ENCODE peak calls at places on chromosomes 1 and 21, in seven cellular contexts. One of them, this sample, is unnamed. For H3K27me3, the result is how much of the 10 kb centered on the place peaks cover.

GRCh38 chr1:209630383-209631219 is 21.6 kb downstream of the LAMB3 start:
- DNase-seq in heart left ventricle: no peak
- DNase-seq in dorsolateral prefrontal cortex: no peak
- DNase-seq in mammary epithelial cell: no peak
- DNase-seq in left lung: no peak
- DNase-seq in heart right ventricle: no peak
- DNase-seq in AG04450: no peak
- DNase-seq in this sample: no peak

GRCh38 chr1:208234721-208235120 is 9.5 kb downstream of the PLXNA2 start:
- DNase-seq in heart left ventricle: no peak
- DNase-seq in dorsolateral prefrontal cortex: no peak
- DNase-seq in mammary epithelial cell: no peak
- DNase-seq in left lung: no peak
- DNase-seq in heart right ventricle: no peak
- DNase-seq in AG04450: no peak
- DNase-seq in this sample: no peak

GRCh38 chr1:90616395-90616794 is 100.7 kb downstream of the BARHL2 start:
- DNase-seq in heart left ventricle: no peak
- DNase-seq in dorsolateral prefrontal cortex: peak
- DNase-seq in mammary epithelial cell: peak
- DNase-seq in left lung: no peak
- DNase-seq in heart right ventricle: no peak
- DNase-seq in AG04450: no peak
- DNase-seq in this sample: no peak

GRCh38 chr1:172449585-172450523 is 6.0 kb upstream of the PIGC start:
- DNase-seq in heart left ventricle: peak
- DNase-seq in dorsolateral prefrontal cortex: no peak
- DNase-seq in mammary epithelial cell: peak
- DNase-seq in left lung: peak
- DNase-seq in heart right ventricle: peak
- DNase-seq in AG04450: peak
- DNase-seq in this sample: peak

GRCh38 chr21:45868086-45868485 is 113.5 kb upstream of the COL6A1 start:
- DNase-seq in heart left ventricle: no peak
- DNase-seq in dorsolateral prefrontal cortex: no peak
- DNase-seq in mammary epithelial cell: no peak
- DNase-seq in left lung: no peak
- DNase-seq in heart right ventricle: no peak
- DNase-seq in AG04450: no peak
- DNase-seq in this sample: no peak

GRCh38 chr1:9942399-9942938 is 722 bp downstream of the LZIC start:
- DNase-seq in heart left ventricle: no peak
- DNase-seq in dorsolateral prefrontal cortex: no peak
- DNase-seq in mammary epithelial cell: peak
- DNase-seq in left lung: no peak
- DNase-seq in heart right ventricle: no peak
- DNase-seq in AG04450: peak
- DNase-seq in this sample: no peak

GRCh38 chr1:38500891-38501290 is 358.7 kb downstream of the RRAGC start:
- DNase-seq in heart left ventricle: no peak
- DNase-seq in dorsolateral prefrontal cortex: no peak
- DNase-seq in mammary epithelial cell: no peak
- DNase-seq in left lung: no peak
- DNase-seq in heart right ventricle: no peak
- DNase-seq in AG04450: no peak
- DNase-seq in this sample: no peak

GRCh38 chr1:29827801-29828525 is 591.6 kb downstream of the PTPRU start:
- DNase-seq in heart left ventricle: no peak
- DNase-seq in dorsolateral prefrontal cortex: no peak
- DNase-seq in mammary epithelial cell: no peak
- DNase-seq in left lung: no peak
- DNase-seq in heart right ventricle: no peak
- DNase-seq in AG04450: no peak
- DNase-seq in this sample: no peak

GRCh38 chr1:109959974-109960744 is 24.4 kb upstream of the AHCYL1 start:
- DNase-seq in heart left ventricle: no peak
- DNase-seq in dorsolateral prefrontal cortex: no peak
- DNase-seq in mammary epithelial cell: peak
- DNase-seq in left lung: no peak
- DNase-seq in heart right ventricle: no peak
- DNase-seq in AG04450: peak
- DNase-seq in this sample: no peak

GRCh38 chr1:156815851-156816536 is 654 bp downstream of the SH2D2A start:
- DNase-seq in heart left ventricle: no peak
- DNase-seq in dorsolateral prefrontal cortex: no peak
- DNase-seq in mammary epithelial cell: no peak
- DNase-seq in left lung: no peak
- DNase-seq in heart right ventricle: no peak
- DNase-seq in AG04450: no peak
- DNase-seq in this sample: no peak

GRCh38 chr1:243525085-243525487 is 269.2 kb downstream of the SDCCAG8 start:
- DNase-seq in heart left ventricle: no peak
- DNase-seq in dorsolateral prefrontal cortex: no peak
- DNase-seq in mammary epithelial cell: peak
- DNase-seq in left lung: no peak
- DNase-seq in heart right ventricle: no peak
- DNase-seq in AG04450: peak
- DNase-seq in this sample: no peak

GRCh38 chr1:240503558-240503957 is 108.4 kb downstream of the GREM2 start:
- DNase-seq in heart left ventricle: no peak
- DNase-seq in dorsolateral prefrontal cortex: no peak
- DNase-seq in mammary epithelial cell: no peak
- DNase-seq in left lung: no peak
- DNase-seq in heart right ventricle: no peak
- DNase-seq in AG04450: no peak
- DNase-seq in this sample: no peak

DNA sequence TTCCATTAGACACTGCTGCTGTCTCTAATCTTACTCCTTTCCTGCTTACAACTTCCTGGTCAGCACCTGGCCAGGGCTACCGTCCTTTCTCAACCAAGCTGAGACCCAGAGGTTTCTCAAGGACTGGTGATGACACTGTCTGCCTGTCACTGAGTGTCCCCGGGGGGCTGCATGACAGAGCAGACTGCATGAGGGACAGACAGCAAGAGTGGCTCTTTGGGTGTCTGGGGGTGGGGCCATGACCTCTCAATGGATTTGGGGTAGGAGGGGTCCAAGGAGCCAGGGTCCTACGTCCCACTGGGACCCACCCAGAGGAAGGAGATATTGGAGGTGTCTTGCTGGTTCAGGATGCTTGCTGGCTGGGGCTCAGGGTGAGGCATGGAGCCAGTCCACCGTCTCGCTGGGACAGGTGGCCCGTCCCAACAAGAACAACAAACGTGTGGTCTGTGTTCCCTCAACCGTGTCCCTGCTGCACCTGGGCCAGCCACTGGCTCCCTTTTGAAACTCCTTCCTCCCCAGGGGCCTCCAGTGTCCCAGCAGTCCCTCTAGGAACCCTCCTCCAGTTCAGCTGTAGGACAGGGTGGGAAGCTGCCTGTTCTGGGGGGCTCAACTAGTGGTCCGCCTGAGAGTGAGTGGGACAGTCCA is 344.6 kb upstream of the AJAP1 start:
- DNase-seq in heart left ventricle: no peak
- DNase-seq in dorsolateral prefrontal cortex: no peak
- DNase-seq in mammary epithelial cell: no peak
- DNase-seq in left lung: no peak
- DNase-seq in heart right ventricle: no peak
- DNase-seq in AG04450: no peak
- DNase-seq in this sample: no peak
- H3K27ac ChIP-seq in heart left ventricle: no peak
- H3K27ac ChIP-seq in dorsolateral prefrontal cortex: no peak
- H3K27ac ChIP-seq in mammary epithelial cell: no peak
- H3K27ac ChIP-seq in left lung: no peak
- H3K27ac ChIP-seq in heart right ventricle: no peak
- H3K27ac ChIP-seq in AG04450: no peak
- H3K27ac ChIP-seq in this sample: no peak

GRCh38 chr21:9730866-9731265 is 790.5 kb upstream of the TPTE start:
- DNase-seq in heart left ventricle: no peak
- DNase-seq in dorsolateral prefrontal cortex: no peak
- DNase-seq in mammary epithelial cell: no peak
- DNase-seq in left lung: no peak
- DNase-seq in heart right ventricle: no peak
- DNase-seq in AG04450: no peak
- DNase-seq in this sample: no peak
- H3K4me3 ChIP-seq in heart left ventricle: no peak
- H3K4me3 ChIP-seq in dorsolateral prefrontal cortex: no peak
- H3K4me3 ChIP-seq in mammary epithelial cell: no peak
- H3K4me3 ChIP-seq in left lung: no peak
- H3K4me3 ChIP-seq in heart right ventricle: no peak
- H3K4me3 ChIP-seq in AG04450: no peak
- H3K4me3 ChIP-seq in this sample: no peak

GRCh38 chr1:62423580-62424242 is 13.1 kb upstream of the USP1 start:
- DNase-seq in heart left ventricle: no peak
- DNase-seq in dorsolateral prefrontal cortex: no peak
- DNase-seq in mammary epithelial cell: no peak
- DNase-seq in left lung: no peak
- DNase-seq in heart right ventricle: no peak
- DNase-seq in AG04450: no peak
- DNase-seq in this sample: no peak
- H3K27me3 ChIP-seq in heart left ventricle: under half
- H3K27me3 ChIP-seq in dorsolateral prefrontal cortex: under half
- H3K27me3 ChIP-seq in mammary epithelial cell: under half
- H3K27me3 ChIP-seq in left lung: under half
- H3K27me3 ChIP-seq in heart right ventricle: under half
- H3K27me3 ChIP-seq in AG04450: under half
- H3K27me3 ChIP-seq in this sample: under half

GRCh38 chr21:43585514-43585913 is 73.8 kb downstream of the HSF2BP start:
- DNase-seq in heart left ventricle: no peak
- DNase-seq in dorsolateral prefrontal cortex: no peak
- DNase-seq in mammary epithelial cell: no peak
- DNase-seq in left lung: no peak
- DNase-seq in heart right ventricle: no peak
- DNase-seq in AG04450: no peak
- DNase-seq in this sample: no peak
- H3K27ac ChIP-seq in heart left ventricle: peak
- H3K27ac ChIP-seq in dorsolateral prefrontal cortex: no peak
- H3K27ac ChIP-seq in mammary epithelial cell: peak
- H3K27ac ChIP-seq in left lung: peak
- H3K27ac ChIP-seq in heart right ventricle: peak
- H3K27ac ChIP-seq in AG04450: peak
- H3K27ac ChIP-seq in this sample: no peak

GRCh38 chr1:17777818-17778217 is 22.7 kb downstream of the ACTL8 start:
- DNase-seq in heart left ventricle: no peak
- DNase-seq in dorsolateral prefrontal cortex: no peak
- DNase-seq in mammary epithelial cell: no peak
- DNase-seq in left lung: no peak
- DNase-seq in heart right ventricle: no peak
- DNase-seq in AG04450: no peak
- DNase-seq in this sample: no peak

GRCh38 chr1:17777330-17777729 is 22.2 kb downstream of the ACTL8 start:
- DNase-seq in heart left ventricle: no peak
- DNase-seq in dorsolateral prefrontal cortex: no peak
- DNase-seq in mammary epithelial cell: no peak
- DNase-seq in left lung: no peak
- DNase-seq in heart right ventricle: no peak
- DNase-seq in AG04450: no peak
- DNase-seq in this sample: no peak

GRCh38 chr1:17774452-17774851 is 19.3 kb downstream of the ACTL8 start:
- DNase-seq in heart left ventricle: no peak
- DNase-seq in dorsolateral prefrontal cortex: no peak
- DNase-seq in mammary epithelial cell: no peak
- DNase-seq in left lung: no peak
- DNase-seq in heart right ventricle: no peak
- DNase-seq in AG04450: no peak
- DNase-seq in this sample: no peak

GRCh38 chr1:17775796-17776195 is 20.7 kb downstream of the ACTL8 start:
- DNase-seq in heart left ventricle: no peak
- DNase-seq in dorsolateral prefrontal cortex: no peak
- DNase-seq in mammary epithelial cell: no peak
- DNase-seq in left lung: no peak
- DNase-seq in heart right ventricle: no peak
- DNase-seq in AG04450: no peak
- DNase-seq in this sample: no peak

DNA sequence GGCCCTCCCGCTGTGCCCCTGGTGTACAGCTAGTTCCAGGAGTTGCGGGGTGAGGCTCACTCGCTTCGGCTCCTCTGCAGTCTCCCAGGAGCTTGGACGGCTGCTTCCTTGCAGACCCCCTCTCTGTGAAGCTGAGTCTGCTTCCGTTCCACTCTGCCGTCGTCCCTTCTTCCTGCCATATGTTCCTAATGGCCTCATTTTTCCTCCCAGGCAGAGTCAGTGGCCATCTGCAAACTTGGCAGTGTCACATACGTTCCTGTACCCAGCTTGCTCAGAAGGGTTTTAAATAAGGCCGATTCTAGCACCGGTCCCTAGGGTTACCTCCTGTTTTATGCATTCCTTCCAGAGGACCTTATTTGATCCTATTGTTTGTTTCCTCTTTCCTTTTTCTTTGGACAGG is 21.3 kb downstream of the ACTL8 start:
- DNase-seq in heart left ventricle: no peak
- DNase-seq in dorsolateral prefrontal cortex: peak
- DNase-seq in mammary epithelial cell: no peak
- DNase-seq in left lung: no peak
- DNase-seq in heart right ventricle: no peak
- DNase-seq in AG04450: no peak
- DNase-seq in this sample: no peak
- H3K4me3 ChIP-seq in heart left ventricle: no peak
- H3K4me3 ChIP-seq in dorsolateral prefrontal cortex: no peak
- H3K4me3 ChIP-seq in mammary epithelial cell: no peak
- H3K4me3 ChIP-seq in left lung: no peak
- H3K4me3 ChIP-seq in heart right ventricle: no peak
- H3K4me3 ChIP-seq in AG04450: no peak
- H3K4me3 ChIP-seq in this sample: no peak

GRCh38 chr1:207102146-207102545 is 1.9 kb upstream of the C4BPA start:
- DNase-seq in heart left ventricle: no peak
- DNase-seq in dorsolateral prefrontal cortex: no peak
- DNase-seq in mammary epithelial cell: no peak
- DNase-seq in left lung: no peak
- DNase-seq in heart right ventricle: no peak
- DNase-seq in AG04450: no peak
- DNase-seq in this sample: no peak

GRCh38 chr1:207102659-207103058 is 1.4 kb upstream of the C4BPA start:
- DNase-seq in heart left ventricle: no peak
- DNase-seq in dorsolateral prefrontal cortex: no peak
- DNase-seq in mammary epithelial cell: no peak
- DNase-seq in left lung: no peak
- DNase-seq in heart right ventricle: no peak
- DNase-seq in AG04450: no peak
- DNase-seq in this sample: no peak

GRCh38 chr1:207101720-207102119 is 2.3 kb upstream of the C4BPA start:
- DNase-seq in heart left ventricle: no peak
- DNase-seq in dorsolateral prefrontal cortex: no peak
- DNase-seq in mammary epithelial cell: no peak
- DNase-seq in left lung: no peak
- DNase-seq in heart right ventricle: no peak
- DNase-seq in AG04450: no peak
- DNase-seq in this sample: no peak

GRCh38 chr1:207103892-207104373 is at the start of gene C4BPA:
- DNase-seq in heart left ventricle: no peak
- DNase-seq in dorsolateral prefrontal cortex: no peak
- DNase-seq in mammary epithelial cell: no peak
- DNase-seq in left lung: no peak
- DNase-seq in heart right ventricle: no peak
- DNase-seq in AG04450: no peak
- DNase-seq in this sample: no peak
- H3K27me3 ChIP-seq in heart left ventricle: under half
- H3K27me3 ChIP-seq in dorsolateral prefrontal cortex: under half
- H3K27me3 ChIP-seq in mammary epithelial cell: under half
- H3K27me3 ChIP-seq in left lung: under half
- H3K27me3 ChIP-seq in heart right ventricle: under half
- H3K27me3 ChIP-seq in AG04450: under half
- H3K27me3 ChIP-seq in this sample: under half

GRCh38 chr1:22453181-22453580 is 1.5 kb downstream of the ZBTB40 start:
- DNase-seq in heart left ventricle: no peak
- DNase-seq in dorsolateral prefrontal cortex: no peak
- DNase-seq in mammary epithelial cell: no peak
- DNase-seq in left lung: no peak
- DNase-seq in heart right ventricle: no peak
- DNase-seq in AG04450: no peak
- DNase-seq in this sample: no peak
- H3K27ac ChIP-seq in heart left ventricle: peak
- H3K27ac ChIP-seq in dorsolateral prefrontal cortex: no peak
- H3K27ac ChIP-seq in mammary epithelial cell: no peak
- H3K27ac ChIP-seq in left lung: no peak
- H3K27ac ChIP-seq in heart right ventricle: no peak
- H3K27ac ChIP-seq in AG04450: no peak
- H3K27ac ChIP-seq in this sample: no peak

This sample was measured in effector memory CD4-positive, alpha-beta T cell.